ENCODE peak calls at places on chromosomes 16 and 17, in four cellular contexts. One of them, this sample, is unnamed.

GRCh38 chr17:76266244-76266938 is 1.2 kb downstream of the UBALD2 start:
- DNase-seq in IMR-90: peak
- DNase-seq in H1: no peak
- DNase-seq in mesendoderm: peak
- DNase-seq in this sample: no peak

GRCh38 chr17:7307686-7308624 is 527 bp downstream of the EIF5A start:
- DNase-seq in IMR-90: peak
- DNase-seq in H1: peak
- DNase-seq in mesendoderm: peak
- DNase-seq in this sample: peak

GRCh38 chr17:3880983-3881382 is 11.9 kb downstream of the CAMKK1 start:
- DNase-seq in IMR-90: no peak
- DNase-seq in H1: no peak
- DNase-seq in mesendoderm: no peak
- DNase-seq in this sample: no peak

GRCh38 chr16:3256146-3256875 is at the start of gene MEFV:
- DNase-seq in IMR-90: peak
- DNase-seq in H1: no peak
- DNase-seq in mesendoderm: no peak
- DNase-seq in this sample: no peak

GRCh38 chr17:15290605-15291004 is 25.5 kb upstream of the PMP22 start:
- DNase-seq in IMR-90: no peak
- DNase-seq in H1: no peak
- DNase-seq in mesendoderm: no peak
- DNase-seq in this sample: no peak

GRCh38 chr16:86075488-86075785 is 176.5 kb downstream of the IRF8 start:
- DNase-seq in IMR-90: peak
- DNase-seq in H1: no peak
- DNase-seq in mesendoderm: no peak
- DNase-seq in this sample: peak

GRCh38 chr16:1126577-1126976 is 26.3 kb upstream of the CACNA1H start:
- DNase-seq in IMR-90: no peak
- DNase-seq in H1: no peak
- DNase-seq in mesendoderm: no peak
- DNase-seq in this sample: no peak

GRCh38 chr17:520447-521167 is 168.0 kb upstream of the RPH3AL start:
- DNase-seq in IMR-90: peak
- DNase-seq in H1: no peak
- DNase-seq in mesendoderm: peak
- DNase-seq in this sample: no peak

GRCh38 chr17:34382586-34383224 is 19.7 kb upstream of the CCL1 start:
- DNase-seq in IMR-90: no peak
- DNase-seq in H1: no peak
- DNase-seq in mesendoderm: peak
- DNase-seq in this sample: peak

GRCh38 chr17:15973016-15973415 is 26.5 kb downstream of the ZSWIM7 start:
- DNase-seq in IMR-90: no peak
- DNase-seq in H1: no peak
- DNase-seq in mesendoderm: no peak
- DNase-seq in this sample: no peak

GRCh38 chr16:85366031-85366763 is 246.9 kb upstream of the GSE1 start:
- DNase-seq in IMR-90: no peak
- DNase-seq in H1: peak
- DNase-seq in mesendoderm: peak
- DNase-seq in this sample: peak

GRCh38 chr17:34703533-34703932 is 124.2 kb downstream of the TMEM132E start:
- DNase-seq in IMR-90: peak
- DNase-seq in H1: peak
- DNase-seq in mesendoderm: peak
- DNase-seq in this sample: peak

GRCh38 chr17:68981288-68981687 is 26.1 kb upstream of the ABCA8 start:
- DNase-seq in IMR-90: peak
- DNase-seq in H1: no peak
- DNase-seq in mesendoderm: no peak
- DNase-seq in this sample: no peak

GRCh38 chr17:75266315-75267145 is 4.5 kb downstream of the MIF4GD start:
- DNase-seq in IMR-90: no peak
- DNase-seq in H1: no peak
- DNase-seq in mesendoderm: no peak
- DNase-seq in this sample: no peak

GRCh38 chr16:591892-592517 is 2.1 kb downstream of the RAB40C start:
- DNase-seq in IMR-90: no peak
- DNase-seq in H1: no peak
- DNase-seq in mesendoderm: no peak
- DNase-seq in this sample: no peak

GRCh38 chr17:12600349-12600748 is 65.3 kb upstream of the MYOCD start:
- DNase-seq in IMR-90: no peak
- DNase-seq in H1: no peak
- DNase-seq in mesendoderm: no peak
- DNase-seq in this sample: no peak

GRCh38 chr16:81632392-81633146 is 146.5 kb upstream of the PLCG2 start:
- DNase-seq in IMR-90: peak
- DNase-seq in H1: no peak
- DNase-seq in mesendoderm: no peak
- DNase-seq in this sample: no peak

GRCh38 chr16:24984101-24984500 is 31.1 kb downstream of the ARHGAP17 start:
- DNase-seq in IMR-90: no peak
- DNase-seq in H1: no peak
- DNase-seq in mesendoderm: no peak
- DNase-seq in this sample: no peak

GRCh38 chr17:69448431-69449102 is 34.1 kb downstream of the MAP2K6 start:
- DNase-seq in IMR-90: no peak
- DNase-seq in H1: peak
- DNase-seq in mesendoderm: peak
- DNase-seq in this sample: peak

GRCh38 chr16:20382202-20382948 is 22.2 kb downstream of the PDILT start:
- DNase-seq in IMR-90: no peak
- DNase-seq in H1: no peak
- DNase-seq in mesendoderm: no peak
- DNase-seq in this sample: no peak

GRCh38 chr16:49617016-49617569 is 238.8 kb downstream of the ZNF423 start:
- DNase-seq in IMR-90: no peak
- DNase-seq in H1: peak
- DNase-seq in mesendoderm: no peak
- DNase-seq in this sample: peak

GRCh38 chr17:38338053-38338452 is 5.7 kb downstream of the GPR179 start:
- DNase-seq in IMR-90: no peak
- DNase-seq in H1: no peak
- DNase-seq in mesendoderm: no peak
- DNase-seq in this sample: no peak

DNA sequence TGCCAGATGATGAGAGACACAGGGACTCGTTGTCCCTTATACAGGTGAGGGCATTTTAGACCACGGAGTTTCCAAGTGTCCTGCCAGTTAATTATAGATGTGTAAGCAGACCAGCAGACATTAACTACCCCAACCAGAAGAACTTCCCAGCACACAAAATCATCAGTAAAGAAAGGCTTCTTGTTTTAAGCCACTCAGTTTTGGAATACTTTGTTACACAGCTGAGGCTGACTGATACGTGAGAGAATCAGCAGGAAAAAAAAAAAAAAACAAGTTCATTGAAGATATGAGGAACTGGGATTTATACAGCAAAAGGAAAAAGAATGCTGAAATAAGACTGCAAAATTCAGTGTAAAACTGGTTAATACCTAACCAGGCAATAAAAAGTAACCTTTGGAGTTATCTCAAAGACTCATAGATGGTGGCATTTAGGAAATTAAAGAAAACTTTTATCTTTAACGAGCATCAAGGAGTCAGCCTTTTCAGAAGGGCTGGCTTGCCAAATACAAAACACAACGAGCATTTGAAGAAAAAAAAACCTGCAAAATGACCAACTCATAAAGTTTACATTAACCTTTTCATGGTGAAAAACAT is 28.1 kb downstream of the TMEM238L start:
- DNase-seq in IMR-90: no peak
- DNase-seq in H1: no peak
- DNase-seq in mesendoderm: no peak
- DNase-seq in this sample: no peak
- H2BK15ac ChIP-seq in IMR-90: no peak
- H2BK15ac ChIP-seq in H1: no peak
- H2BK15ac ChIP-seq in mesendoderm: no peak
- H2BK15ac ChIP-seq in this sample: no peak

DNA sequence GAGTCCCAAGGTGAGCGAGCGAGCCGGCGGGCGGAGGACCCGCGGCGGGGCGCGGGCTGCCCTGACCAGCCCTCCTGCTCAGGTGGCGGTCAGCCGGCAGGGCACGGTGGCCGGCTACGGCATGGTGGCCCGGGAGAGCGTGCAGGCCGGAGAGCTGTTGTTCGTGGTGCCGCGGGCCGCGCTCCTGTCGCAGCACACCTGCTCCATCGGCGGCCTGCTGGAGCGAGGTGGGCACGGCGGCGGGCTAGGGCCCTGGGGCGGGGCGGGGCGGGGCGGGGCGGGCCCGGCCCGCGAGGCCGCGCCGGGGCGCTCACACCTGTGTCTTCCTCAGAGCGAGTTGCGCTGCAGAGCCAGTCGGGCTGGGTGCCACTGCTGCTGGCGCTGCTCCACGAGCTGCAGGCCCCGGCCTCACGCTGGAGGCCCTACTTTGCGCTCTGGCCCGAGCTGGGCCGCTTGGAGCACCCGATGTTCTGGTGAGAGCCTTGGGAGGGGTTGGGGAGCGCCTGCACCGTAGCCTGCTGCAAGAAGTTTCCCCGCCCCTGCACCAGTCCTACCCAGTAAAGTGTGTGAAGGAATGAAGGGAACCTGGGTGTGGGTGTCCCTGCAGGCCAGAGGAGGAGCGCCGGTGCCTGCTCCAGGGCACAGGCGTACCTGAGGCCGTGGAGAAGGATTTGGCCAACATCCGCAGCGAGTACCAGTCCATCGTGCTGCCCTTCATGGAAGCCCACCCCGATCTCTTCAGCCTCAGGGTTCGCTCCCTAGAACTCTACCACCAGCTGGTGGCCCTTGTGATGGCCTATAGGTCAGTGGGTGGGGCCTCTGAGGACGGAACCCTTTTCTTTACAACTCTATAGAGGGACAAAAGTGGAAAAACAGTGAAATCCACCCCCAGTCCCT is 802 bp downstream of the SETD6 start:
- DNase-seq in IMR-90: no peak
- DNase-seq in H1: peak
- DNase-seq in mesendoderm: peak
- DNase-seq in this sample: peak
- H3K56ac ChIP-seq in IMR-90: no peak
- H3K56ac ChIP-seq in H1: no peak
- H3K56ac ChIP-seq in mesendoderm: peak
- H3K56ac ChIP-seq in this sample: no peak

DNA sequence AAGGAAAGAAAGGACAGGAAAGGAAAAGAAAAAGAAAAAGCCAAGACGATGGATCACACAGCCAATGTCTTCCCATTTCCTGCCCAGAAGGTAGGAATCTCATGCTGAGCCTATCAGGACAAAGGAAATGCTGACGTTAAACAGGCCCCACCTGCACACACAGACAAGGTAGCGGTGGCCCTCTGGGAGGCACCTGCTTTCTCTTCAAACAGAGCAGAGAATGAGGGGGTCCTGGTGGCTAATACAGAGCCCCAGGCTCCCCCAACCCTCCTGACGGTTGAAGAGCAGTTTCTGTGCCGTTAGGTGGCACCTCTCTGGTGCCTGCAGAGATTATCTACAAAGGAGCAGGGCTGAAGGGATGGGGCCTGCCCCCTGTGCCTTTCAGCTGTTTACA is 56.5 kb downstream of the ARHGAP27 start:
- DNase-seq in IMR-90: no peak
- DNase-seq in H1: no peak
- DNase-seq in mesendoderm: peak
- DNase-seq in this sample: peak
- H4K5ac ChIP-seq in IMR-90: no peak
- H4K5ac ChIP-seq in H1: no peak
- H4K5ac ChIP-seq in mesendoderm: no peak
- H4K5ac ChIP-seq in this sample: no peak

DNA sequence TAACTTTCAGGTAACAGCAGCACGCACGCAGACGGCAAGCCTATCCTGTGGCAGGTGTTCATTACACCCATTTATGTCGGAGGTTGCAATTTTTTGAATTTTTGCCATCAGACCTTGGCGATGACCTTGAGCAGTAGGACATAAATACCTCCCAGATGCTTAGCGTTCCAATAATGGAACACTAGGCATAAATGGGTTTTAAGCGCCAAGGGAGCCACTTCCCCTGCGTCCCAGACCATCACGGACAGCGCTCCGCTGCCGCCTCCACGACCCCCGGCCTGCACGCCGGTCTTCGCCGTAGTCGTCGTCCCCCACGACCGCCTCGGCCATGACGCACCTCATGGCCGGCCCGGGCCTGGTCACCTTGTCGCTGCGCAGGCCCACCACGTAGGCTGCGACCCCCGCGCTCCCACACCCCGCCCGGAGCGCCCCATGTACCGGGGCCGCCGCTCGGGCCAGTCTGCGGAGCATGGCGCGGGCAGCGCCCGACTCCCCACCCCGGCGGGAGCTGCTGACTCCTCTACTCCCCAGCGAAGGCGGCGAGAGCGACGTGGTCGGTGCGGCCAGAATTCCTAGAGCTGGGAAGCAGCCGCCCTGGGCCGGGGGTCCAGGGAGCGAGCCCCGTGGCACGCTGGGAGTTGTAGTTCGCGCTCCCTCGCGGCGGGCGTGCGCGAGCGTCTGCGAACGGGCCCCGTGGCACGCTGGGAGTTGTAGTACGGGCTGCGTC is 22.7 kb downstream of the TMEM235 start:
- DNase-seq in IMR-90: peak
- DNase-seq in H1: peak
- DNase-seq in mesendoderm: peak
- DNase-seq in this sample: peak
- H2BK15ac ChIP-seq in IMR-90: no peak
- H2BK15ac ChIP-seq in H1: peak
- H2BK15ac ChIP-seq in mesendoderm: no peak
- H2BK15ac ChIP-seq in this sample: no peak

DNA sequence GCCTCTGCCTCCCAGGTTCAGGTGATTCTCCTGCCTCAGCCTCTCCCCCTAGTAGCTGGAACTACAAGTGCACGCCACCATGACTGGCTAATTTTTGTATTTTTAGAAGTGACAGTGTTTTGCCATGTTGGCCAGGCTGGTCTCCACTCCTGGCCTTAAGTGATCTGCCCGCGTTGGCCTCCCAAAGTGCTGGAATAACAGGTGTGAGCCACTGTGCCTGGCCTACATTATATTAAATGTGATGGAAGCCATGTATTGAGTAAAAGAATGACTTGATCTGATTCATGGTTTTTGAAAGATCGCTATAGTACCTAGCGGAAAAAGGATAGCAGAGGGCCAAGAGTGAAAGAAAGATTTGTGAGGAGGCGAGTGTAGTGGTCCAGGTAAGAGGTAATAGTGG is 2.7 kb upstream of the PPM1D start:
- DNase-seq in IMR-90: no peak
- DNase-seq in H1: no peak
- DNase-seq in mesendoderm: no peak
- DNase-seq in this sample: no peak
- H3K56ac ChIP-seq in IMR-90: no peak
- H3K56ac ChIP-seq in H1: no peak
- H3K56ac ChIP-seq in mesendoderm: no peak
- H3K56ac ChIP-seq in this sample: no peak

GRCh38 chr16:80283450-80284392 is 257.1 kb upstream of the DYNLRB2 start:
- DNase-seq in IMR-90: peak
- DNase-seq in H1: no peak
- DNase-seq in mesendoderm: no peak
- DNase-seq in this sample: no peak
- H4K5ac ChIP-seq in IMR-90: peak
- H4K5ac ChIP-seq in H1: no peak
- H4K5ac ChIP-seq in mesendoderm: no peak
- H4K5ac ChIP-seq in this sample: no peak

GRCh38 chr17:28745777-28746473 is 2.1 kb downstream of the TRAF4 start:
- DNase-seq in IMR-90: no peak
- DNase-seq in H1: peak
- DNase-seq in mesendoderm: peak
- DNase-seq in this sample: peak
- H2BK15ac ChIP-seq in IMR-90: no peak
- H2BK15ac ChIP-seq in H1: peak
- H2BK15ac ChIP-seq in mesendoderm: no peak
- H2BK15ac ChIP-seq in this sample: no peak

This sample was measured in H9.